ENCODE peak calls at places on chromosomes 13 and 19, in four cellular contexts. One of them, this sample, is unnamed.

GRCh38 chr13:48838193-48839000 is 137.3 kb upstream of the FNDC3A start:
- DNase-seq in heart right ventricle: no peak
- DNase-seq in GM12865: no peak
- DNase-seq in bronchial epithelial cell: no peak
- DNase-seq in this sample: no peak

GRCh38 chr13:29901714-29902631 is 51.6 kb upstream of the UBL3 start:
- DNase-seq in GM12865: no peak
- DNase-seq in bronchial epithelial cell: peak
- DNase-seq in heart right ventricle: no peak
- DNase-seq in this sample: peak

GRCh38 chr13:42574011-42574410 is at the start of gene TNFSF11:
- DNase-seq in GM12865: no peak
- DNase-seq in bronchial epithelial cell: no peak
- DNase-seq in heart right ventricle: no peak
- DNase-seq in this sample: peak

GRCh38 chr13:100510208-100510997 is 78.2 kb downstream of the GGACT start:
- DNase-seq in GM12865: no peak
- DNase-seq in bronchial epithelial cell: no peak
- DNase-seq in heart right ventricle: no peak
- DNase-seq in this sample: no peak

GRCh38 chr13:46728777-46729176 is 68.2 kb downstream of the ESD start:
- DNase-seq in bronchial epithelial cell: peak
- DNase-seq in heart right ventricle: no peak
- DNase-seq in GM12865: peak
- DNase-seq in this sample: no peak

GRCh38 chr19:44720945-44721344 is 22.0 kb downstream of the CEACAM16 start:
- DNase-seq in GM12865: peak
- DNase-seq in bronchial epithelial cell: no peak
- DNase-seq in heart right ventricle: no peak
- DNase-seq in this sample: no peak

GRCh38 chr13:42373048-42373812 is 101.3 kb downstream of the AKAP11 start:
- DNase-seq in bronchial epithelial cell: no peak
- DNase-seq in GM12865: no peak
- DNase-seq in heart right ventricle: no peak
- DNase-seq in this sample: no peak

GRCh38 chr19:17747205-17748098 is 3.8 kb upstream of the FCHO1 start:
- DNase-seq in GM12865: peak
- DNase-seq in bronchial epithelial cell: peak
- DNase-seq in heart right ventricle: peak
- DNase-seq in this sample: peak

GRCh38 chr13:44052843-44053607 is 173.3 kb downstream of the LACC1 start:
- DNase-seq in bronchial epithelial cell: peak
- DNase-seq in heart right ventricle: no peak
- DNase-seq in GM12865: no peak
- DNase-seq in this sample: no peak

GRCh38 chr13:25783076-25783475 is 268.7 kb downstream of the SHISA2 start:
- DNase-seq in GM12865: no peak
- DNase-seq in bronchial epithelial cell: no peak
- DNase-seq in heart right ventricle: no peak
- DNase-seq in this sample: no peak

GRCh38 chr13:45718992-45719391 is 16.9 kb downstream of the CBY2 start:
- DNase-seq in bronchial epithelial cell: no peak
- DNase-seq in heart right ventricle: no peak
- DNase-seq in GM12865: no peak
- DNase-seq in this sample: no peak

GRCh38 chr13:98207411-98207810 is 30.3 kb upstream of the RNF113B start:
- DNase-seq in GM12865: no peak
- DNase-seq in heart right ventricle: no peak
- DNase-seq in bronchial epithelial cell: peak
- DNase-seq in this sample: no peak

GRCh38 chr13:38888309-38888708 is 102.3 kb downstream of the STOML3 start:
- DNase-seq in bronchial epithelial cell: peak
- DNase-seq in GM12865: no peak
- DNase-seq in heart right ventricle: no peak
- DNase-seq in this sample: no peak

GRCh38 chr19:57317503-57317902 is 2.8 kb upstream of the ZNF543 start:
- DNase-seq in heart right ventricle: peak
- DNase-seq in bronchial epithelial cell: no peak
- DNase-seq in GM12865: no peak
- DNase-seq in this sample: no peak

GRCh38 chr19:3526507-3527244 is 12.3 kb upstream of the TEKTIP1 start:
- DNase-seq in bronchial epithelial cell: no peak
- DNase-seq in GM12865: no peak
- DNase-seq in heart right ventricle: no peak
- DNase-seq in this sample: peak
- TF ChIP-seq CTCF in bronchial epithelial cell: peak
- TF ChIP-seq CTCF in GM12865: no peak
- TF ChIP-seq CTCF in heart right ventricle: no peak
- TF ChIP-seq CTCF in this sample: no peak

DNA sequence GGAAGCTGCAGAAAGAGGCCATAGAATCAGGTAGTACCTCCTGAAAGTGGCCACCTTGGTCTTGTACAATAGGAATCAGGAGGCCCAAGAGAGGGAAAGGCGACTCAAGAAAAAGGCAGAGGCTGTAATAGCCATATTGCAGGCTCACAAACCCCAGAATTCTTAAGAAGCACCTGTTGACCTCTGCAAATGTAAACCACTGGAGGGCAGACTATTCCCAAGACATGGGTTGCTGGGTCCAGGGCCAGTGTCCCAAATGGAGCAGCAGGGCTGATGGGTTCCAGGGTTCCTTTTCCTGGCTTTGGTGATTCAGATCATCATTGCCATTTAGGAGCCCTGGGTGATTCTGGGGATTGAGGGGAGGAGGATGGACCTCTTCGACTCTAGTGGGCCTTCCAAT is 167.6 kb downstream of the B3GLCT start:
- DNase-seq in heart right ventricle: no peak
- DNase-seq in bronchial epithelial cell: no peak
- DNase-seq in GM12865: no peak
- DNase-seq in this sample: no peak
- TF ChIP-seq CTCF in heart right ventricle: no peak
- TF ChIP-seq CTCF in bronchial epithelial cell: no peak
- TF ChIP-seq CTCF in GM12865: no peak
- TF ChIP-seq CTCF in this sample: no peak

DNA sequence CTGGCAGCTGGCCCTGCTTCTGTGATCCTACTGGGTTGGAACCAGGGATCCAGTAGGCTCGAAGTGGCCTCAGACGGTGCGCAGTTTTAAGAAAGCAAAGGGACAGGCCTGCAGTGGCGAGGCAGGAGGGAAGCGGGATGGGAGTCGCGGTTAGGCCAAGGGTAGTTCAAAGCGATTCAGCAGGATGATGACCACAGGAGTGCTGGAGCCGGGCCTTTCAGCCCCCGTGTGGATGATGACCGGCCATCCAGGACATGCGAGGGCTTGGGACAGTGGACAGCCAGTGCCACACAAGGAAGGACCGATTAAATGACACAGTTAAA is 853 bp downstream of the RNASEH2B start:
- DNase-seq in heart right ventricle: no peak
- DNase-seq in GM12865: no peak
- DNase-seq in bronchial epithelial cell: no peak
- DNase-seq in this sample: no peak
- TF ChIP-seq CTCF in heart right ventricle: no peak
- TF ChIP-seq CTCF in GM12865: no peak
- TF ChIP-seq CTCF in bronchial epithelial cell: no peak
- TF ChIP-seq CTCF in this sample: no peak

GRCh38 chr19:50501568-50502475 is 9.2 kb downstream of the JOSD2 start:
- DNase-seq in heart right ventricle: peak
- DNase-seq in GM12865: no peak
- DNase-seq in bronchial epithelial cell: no peak
- DNase-seq in this sample: no peak

GRCh38 chr19:50500753-50501151 is 10.2 kb downstream of the JOSD2 start:
- DNase-seq in bronchial epithelial cell: no peak
- DNase-seq in heart right ventricle: peak
- DNase-seq in GM12865: no peak
- DNase-seq in this sample: no peak

GRCh38 chr19:50498219-50499056 is 12.6 kb downstream of the JOSD2 start:
- DNase-seq in bronchial epithelial cell: no peak
- DNase-seq in heart right ventricle: no peak
- DNase-seq in GM12865: no peak
- DNase-seq in this sample: no peak

GRCh38 chr19:50501186-50501567 is 9.8 kb downstream of the JOSD2 start:
- DNase-seq in GM12865: no peak
- DNase-seq in heart right ventricle: no peak
- DNase-seq in bronchial epithelial cell: no peak
- DNase-seq in this sample: peak

GRCh38 chr19:50500060-50500752 is 10.8 kb downstream of the JOSD2 start:
- DNase-seq in GM12865: peak
- DNase-seq in bronchial epithelial cell: no peak
- DNase-seq in heart right ventricle: peak
- DNase-seq in this sample: peak
- TF ChIP-seq CTCF in GM12865: peak
- TF ChIP-seq CTCF in bronchial epithelial cell: no peak
- TF ChIP-seq CTCF in heart right ventricle: no peak
- TF ChIP-seq CTCF in this sample: no peak

GRCh38 chr19:23996549-23996948 is 81.9 kb downstream of the ZNF726 start:
- DNase-seq in heart right ventricle: no peak
- DNase-seq in GM12865: no peak
- DNase-seq in bronchial epithelial cell: no peak
- DNase-seq in this sample: no peak
- TF ChIP-seq CTCF in heart right ventricle: peak
- TF ChIP-seq CTCF in GM12865: peak
- TF ChIP-seq CTCF in bronchial epithelial cell: peak
- TF ChIP-seq CTCF in this sample: no peak

DNA sequence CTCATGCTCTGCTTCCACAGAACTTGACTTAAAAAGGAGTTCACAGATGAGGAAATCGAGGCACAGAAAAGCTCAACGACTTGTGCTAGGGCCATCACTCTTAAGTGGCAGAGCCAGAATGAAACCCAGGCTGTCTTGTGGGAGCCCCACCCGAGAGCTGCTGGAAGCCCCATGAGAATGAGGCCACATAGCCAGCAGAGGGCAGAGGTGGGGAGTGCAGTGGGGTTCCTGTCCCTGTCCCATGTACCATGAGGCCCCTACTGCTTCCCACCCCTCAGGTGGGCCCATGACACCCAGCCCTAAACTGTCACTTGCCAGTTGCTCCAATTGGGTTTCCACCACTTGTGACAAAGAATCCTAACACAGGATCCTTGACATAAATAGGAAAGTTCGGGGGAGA is 175.9 kb downstream of the IRS2 start:
- DNase-seq in GM12865: peak
- DNase-seq in heart right ventricle: peak
- DNase-seq in bronchial epithelial cell: peak
- DNase-seq in this sample: peak
- TF ChIP-seq CTCF in GM12865: peak
- TF ChIP-seq CTCF in heart right ventricle: peak
- TF ChIP-seq CTCF in bronchial epithelial cell: peak
- TF ChIP-seq CTCF in this sample: peak

DNA sequence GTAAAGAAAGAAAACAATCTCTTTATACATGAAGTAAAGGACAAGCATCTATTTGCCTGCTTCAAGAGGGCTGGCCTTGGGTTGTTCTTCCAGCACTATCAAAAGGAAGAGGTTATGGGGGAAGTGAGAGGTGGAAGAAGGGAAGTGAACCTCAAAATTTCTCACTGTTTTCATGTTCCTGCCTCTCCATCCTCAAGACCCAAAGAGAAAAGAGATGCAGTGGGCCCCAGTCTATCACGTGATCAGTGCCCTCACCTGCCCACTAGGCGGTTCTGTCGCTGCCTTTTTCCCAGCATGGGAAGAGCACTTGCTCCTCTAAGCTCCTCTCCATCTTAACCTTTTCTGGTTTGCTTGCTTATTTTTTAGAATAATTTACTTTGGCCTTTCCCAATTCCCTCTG is 6.2 kb upstream of the USP12 start:
- DNase-seq in GM12865: no peak
- DNase-seq in heart right ventricle: no peak
- DNase-seq in bronchial epithelial cell: no peak
- DNase-seq in this sample: no peak
- TF ChIP-seq CTCF in GM12865: no peak
- TF ChIP-seq CTCF in heart right ventricle: no peak
- TF ChIP-seq CTCF in bronchial epithelial cell: no peak
- TF ChIP-seq CTCF in this sample: no peak

GRCh38 chr19:46489445-46490272 is 6.0 kb downstream of the PNMA8B start:
- DNase-seq in GM12865: no peak
- DNase-seq in heart right ventricle: peak
- DNase-seq in bronchial epithelial cell: no peak
- DNase-seq in this sample: no peak
- TF ChIP-seq CTCF in GM12865: no peak
- TF ChIP-seq CTCF in heart right ventricle: peak
- TF ChIP-seq CTCF in bronchial epithelial cell: peak
- TF ChIP-seq CTCF in this sample: no peak

GRCh38 chr19:11286312-11286974 is 9.5 kb upstream of the TSPAN16 start:
- DNase-seq in heart right ventricle: no peak
- DNase-seq in GM12865: no peak
- DNase-seq in bronchial epithelial cell: peak
- DNase-seq in this sample: no peak
- TF ChIP-seq CTCF in heart right ventricle: peak
- TF ChIP-seq CTCF in GM12865: no peak
- TF ChIP-seq CTCF in bronchial epithelial cell: no peak
- TF ChIP-seq CTCF in this sample: no peak

This sample was measured in mucosa of descending colon.